ENCODE peak calls at places on chromosomes 11 and 22, in ten cellular contexts. E is astrocyte of the cerebellum, R is tibial artery, K is SK-N-SH, M is nephron progenitor cell, B is colonic mucosa, Z is NB4, P is bronchial epithelial cell, C is H1, J is psoas muscle. V is an unnamed sample.

GRCh38 chr11:102469196-102469821 is 16.7 kb upstream of the TMEM123 start:
- DNase-seq in B (no peak), K (no peak), J (no peak), Z (no peak), M (no peak), P (peak), E (peak), R (no peak), C (no peak), V (no peak)

GRCh38 chr11:10645212-10645795 is 48.3 kb downstream of the IRAG1 start:
- DNase-seq in K (no peak), Z (no peak), P (no peak), B (no peak), E (no peak), C (no peak), M (no peak), R (no peak), J (no peak), V (no peak)

GRCh38 chr11:64713031-64713780 is 9.8 kb downstream of the NRXN2 start:
- DNase-seq in R (no peak), J (no peak), Z (no peak), M (peak), B (no peak), K (no peak), C (no peak), P (peak), E (no peak), V (peak)

GRCh38 chr11:33802414-33802950 is 28.2 kb upstream of the FBXO3 start:
- DNase-seq in B (peak), M (peak), K (peak), J (peak), R (peak), C (peak), E (peak), P (peak), Z (peak), V (peak)

GRCh38 chr11:111659201-111659600 is 57.0 kb downstream of the SIK2 start:
- DNase-seq in Z (no peak), C (no peak), B (no peak), M (no peak), J (no peak), E (no peak), K (no peak), P (no peak), R (no peak), V (no peak)

GRCh38 chr11:57480409-57481137 is 20.2 kb downstream of the RTN4RL2 start:
- DNase-seq in R (peak), B (peak), K (peak), Z (peak), E (no peak), M (peak), C (peak), J (peak), P (peak), V (peak)

GRCh38 chr11:35073691-35074382 is 65.1 kb upstream of the CD44 start:
- DNase-seq in M (no peak), K (no peak), J (no peak), P (peak), R (no peak), B (no peak), C (no peak), E (no peak), Z (peak), V (no peak)

GRCh38 chr22:19085233-19086043 is 36.8 kb downstream of the DGCR2 start:
- DNase-seq in B (no peak), Z (peak), M (no peak), R (peak), K (peak), C (no peak), P (peak), J (no peak), E (peak), V (no peak)

GRCh38 chr22:39748877-39749276 is 144.7 kb downstream of the ENTHD1 start:
- DNase-seq in P (peak), R (no peak), E (peak), K (no peak), M (no peak), Z (no peak), C (no peak), B (no peak), J (no peak), V (no peak)

GRCh38 chr22:50694766-50695420 is 22.3 kb downstream of the SHANK3 start:
- DNase-seq in E (no peak), P (no peak), K (no peak), M (no peak), J (peak), C (no peak), R (no peak), Z (no peak), B (no peak), V (no peak)

GRCh38 chr11:56842829-56843794 is 94.6 kb upstream of the OR9G4 start:
- DNase-seq in R (no peak), K (no peak), M (no peak), J (no peak), E (no peak), C (no peak), Z (no peak), P (peak), B (no peak), V (no peak)

GRCh38 chr11:88478136-88478785 is 140.7 kb upstream of the CTSC start:
- DNase-seq in Z (no peak), C (no peak), B (no peak), E (no peak), K (no peak), M (no peak), R (no peak), J (no peak), P (no peak), V (no peak)

GRCh38 chr22:32018056-32018455 is 25.0 kb upstream of the SLC5A1 start:
- DNase-seq in B (no peak), M (no peak), R (no peak), J (no peak), E (peak), C (no peak), P (peak), Z (peak), K (no peak), V (no peak)

GRCh38 chr11:2884424-2884815 is 1.2 kb downstream of the CDKN1C start:
- DNase-seq in B (no peak), R (peak), E (no peak), C (no peak), K (peak), Z (no peak), M (peak), P (no peak), J (peak), V (no peak)

GRCh38 chr22:50247748-50248147 is 2.9 kb upstream of the TUBGCP6 start:
- DNase-seq in M (peak), J (peak), K (peak), Z (no peak), E (no peak), P (peak), B (peak), R (no peak), C (peak), V (no peak)

GRCh38 chr11:66339686-66340483 is 3.7 kb upstream of the RIN1 start:
- DNase-seq in R (no peak), E (no peak), K (no peak), B (no peak), J (peak), C (no peak), Z (no peak), M (no peak), P (no peak), V (no peak)

GRCh38 chr22:40076702-40077645 is 82.2 kb downstream of the FAM83F start:
- DNase-seq in K (no peak), E (no peak), B (no peak), Z (peak), C (no peak), R (no peak), M (no peak), P (peak), J (no peak), V (no peak)

GRCh38 chr22:47086596-47087248 is 324.3 kb downstream of the TBC1D22A start:
- DNase-seq in J (no peak), E (no peak), C (no peak), P (no peak), M (no peak), R (peak), Z (no peak), K (no peak), B (no peak), V (no peak)

GRCh38 chr11:26188559-26188958 is 143.4 kb upstream of the ANO3 start:
- DNase-seq in Z (no peak), K (no peak), B (no peak), J (no peak), P (peak), R (no peak), M (no peak), E (no peak), C (no peak), V (no peak)

GRCh38 chr11:7480132-7480531 is 5.2 kb upstream of the OLFML1 start:
- DNase-seq in C (no peak), J (no peak), Z (no peak), K (no peak), R (no peak), M (no peak), P (no peak), B (no peak), E (no peak), V (no peak)

GRCh38 chr11:10272132-10272531 is 21.9 kb downstream of the SBF2 start:
- DNase-seq in J (no peak), E (no peak), R (no peak), B (no peak), C (no peak), P (peak), M (no peak), Z (no peak), K (no peak), V (no peak)

GRCh38 chr11:25547293-25547692 is 784.6 kb upstream of the ANO3 start:
- DNase-seq in E (no peak), C (no peak), R (no peak), P (no peak), B (no peak), K (no peak), M (no peak), J (no peak), Z (no peak), V (no peak)

GRCh38 chr11:93513763-93514162 is 29.4 kb downstream of the SMCO4 start:
- DNase-seq in R (no peak), J (no peak), E (no peak), K (peak), M (no peak), P (no peak), B (no peak), C (no peak), Z (no peak), V (no peak)

GRCh38 chr11:61418136-61418535 is 11.6 kb downstream of the CPSF7 start:
- DNase-seq in E (no peak), P (peak), B (no peak), M (no peak), R (no peak), Z (no peak), C (no peak), J (no peak), K (no peak), V (no peak)

GRCh38 chr11:130246719-130247118 is 68.0 kb downstream of the ZBTB44 start:
- DNase-seq in P (peak), E (no peak), C (no peak), J (no peak), Z (no peak), R (no peak), K (no peak), B (no peak), M (no peak), V (no peak)

GRCh38 chr11:130798280-130798679 is 118.0 kb downstream of the SNX19 start:
- DNase-seq in R (no peak), Z (no peak), P (peak), K (no peak), B (no peak), M (no peak), J (no peak), E (peak), C (no peak), V (no peak)

GRCh38 chr22:31488988-31489617 is 539 bp downstream of the EIF4ENIF1 start:
- DNase-seq in K (peak), R (no peak), Z (peak), M (peak), P (no peak), J (peak), B (peak), E (no peak), C (peak), V (peak)

GRCh38 chr11:75204685-75205667 is 35.6 kb upstream of the TPBGL start:
- DNase-seq in Z (peak), K (peak), B (peak), C (peak), J (peak), P (peak), R (peak), M (peak), E (peak), V (peak)
- TF ChIP-seq CTCF in Z (peak), K (peak), B (peak), C (peak), J (peak), P (peak), R (peak), M (peak), E (peak), V (peak)

DNA sequence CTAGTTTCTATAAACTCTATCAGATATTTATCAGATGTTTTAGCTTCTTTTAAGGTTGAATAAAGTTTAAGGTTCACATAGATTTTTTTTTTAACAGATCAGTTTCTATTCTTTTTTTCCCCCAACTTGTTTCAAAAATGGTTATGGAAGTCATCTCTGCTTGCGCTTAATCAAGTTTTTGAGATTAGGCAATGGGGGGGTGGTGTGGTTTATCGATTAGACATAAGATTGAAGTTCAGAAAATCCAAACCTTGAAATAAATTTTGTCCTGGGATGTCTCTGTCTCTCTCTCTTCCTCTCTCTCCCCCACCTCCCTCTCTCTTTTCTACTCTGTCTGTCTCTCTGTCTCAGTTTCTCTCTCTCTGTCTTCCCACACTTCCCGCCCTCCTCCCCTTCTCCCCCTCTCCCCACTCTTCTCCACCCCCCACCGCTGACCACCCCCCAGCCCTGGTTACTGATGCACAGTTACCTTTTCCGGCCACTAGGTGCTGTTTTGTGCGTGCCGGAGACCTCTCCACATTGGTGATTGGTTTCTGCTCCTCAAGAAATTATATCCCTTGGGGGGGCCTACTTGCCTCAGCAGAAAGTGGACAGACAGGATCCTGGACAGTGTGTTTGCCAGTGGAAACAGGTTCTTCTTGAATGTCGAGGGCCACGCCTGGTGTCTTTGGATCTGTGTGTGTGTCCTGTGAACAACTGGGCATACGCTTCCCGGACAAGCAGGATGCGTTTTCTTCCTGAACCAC is 29.7 kb upstream of the ANO1 start:
- DNase-seq in J (no peak), R (no peak), P (peak), Z (peak), K (peak), M (peak), B (peak), E (no peak), C (peak), V (no peak)
- TF ChIP-seq CTCF in J (no peak), R (no peak), P (peak), Z (peak), K (peak), M (peak), B (no peak), E (peak), C (peak), V (peak)

GRCh38 chr11:8650401-8650990 is 32.0 kb downstream of the TRIM66 start:
- DNase-seq in K (no peak), Z (no peak), M (no peak), R (no peak), J (no peak), C (no peak), E (no peak), P (no peak), B (no peak), V (no peak)
- TF ChIP-seq CTCF in K (no peak), Z (no peak), M (no peak), R (no peak), J (no peak), C (no peak), E (no peak), P (no peak), B (no peak), V (no peak)

GRCh38 chr11:12636871-12637410 is 37.3 kb upstream of the TEAD1 start:
- DNase-seq in P (no peak), R (no peak), Z (no peak), M (no peak), E (no peak), C (no peak), J (no peak), B (no peak), K (no peak), V (no peak)
- TF ChIP-seq CTCF in P (no peak), R (no peak), Z (no peak), M (no peak), E (no peak), C (no peak), J (no peak), B (no peak), K (no peak), V (no peak)

DNA sequence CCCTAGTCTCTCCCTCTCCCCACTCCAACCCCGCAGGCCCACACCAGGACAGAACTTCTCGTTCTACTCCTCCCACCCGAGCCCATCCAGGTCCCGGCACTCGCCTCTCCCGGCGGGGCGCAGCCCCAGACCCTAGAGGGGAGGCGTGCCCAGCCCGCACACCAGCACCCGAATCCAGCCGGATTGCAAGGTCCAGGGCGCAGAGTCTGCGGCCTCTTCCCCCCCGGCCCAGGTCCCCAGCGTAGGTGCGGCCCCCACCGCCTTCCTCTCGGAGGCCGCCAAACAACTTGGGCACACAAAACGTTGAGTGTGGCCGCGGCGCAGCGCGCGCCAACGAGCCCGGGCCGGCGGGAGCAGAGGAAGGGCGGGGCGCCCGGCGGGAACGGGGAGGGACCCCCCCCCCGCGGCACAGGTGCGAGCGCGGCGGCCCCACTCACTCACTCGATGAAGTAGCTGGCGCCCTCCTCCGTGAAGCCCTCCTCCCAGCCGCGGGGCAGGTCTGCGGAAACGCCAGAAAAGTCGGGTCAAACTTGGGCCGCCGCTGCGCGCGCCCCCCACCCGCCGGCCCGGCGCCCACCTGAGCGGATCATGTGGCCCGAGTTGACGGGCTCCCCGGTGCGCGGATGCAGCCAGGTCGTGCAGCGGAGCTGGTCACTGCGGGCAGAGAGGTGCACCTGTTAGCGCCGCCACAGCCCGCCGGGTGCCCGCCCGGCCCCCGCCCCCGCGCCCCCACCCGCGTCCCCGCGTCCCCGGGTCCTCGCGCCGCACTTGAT is 480 bp downstream of the PLEKHA7 start:
- DNase-seq in E (no peak), C (peak), J (peak), R (no peak), M (peak), K (peak), Z (no peak), B (peak), P (no peak), V (peak)
- TF ChIP-seq CTCF in E (no peak), C (no peak), J (no peak), R (no peak), M (no peak), K (no peak), Z (no peak), B (no peak), P (no peak), V (no peak)

DNA sequence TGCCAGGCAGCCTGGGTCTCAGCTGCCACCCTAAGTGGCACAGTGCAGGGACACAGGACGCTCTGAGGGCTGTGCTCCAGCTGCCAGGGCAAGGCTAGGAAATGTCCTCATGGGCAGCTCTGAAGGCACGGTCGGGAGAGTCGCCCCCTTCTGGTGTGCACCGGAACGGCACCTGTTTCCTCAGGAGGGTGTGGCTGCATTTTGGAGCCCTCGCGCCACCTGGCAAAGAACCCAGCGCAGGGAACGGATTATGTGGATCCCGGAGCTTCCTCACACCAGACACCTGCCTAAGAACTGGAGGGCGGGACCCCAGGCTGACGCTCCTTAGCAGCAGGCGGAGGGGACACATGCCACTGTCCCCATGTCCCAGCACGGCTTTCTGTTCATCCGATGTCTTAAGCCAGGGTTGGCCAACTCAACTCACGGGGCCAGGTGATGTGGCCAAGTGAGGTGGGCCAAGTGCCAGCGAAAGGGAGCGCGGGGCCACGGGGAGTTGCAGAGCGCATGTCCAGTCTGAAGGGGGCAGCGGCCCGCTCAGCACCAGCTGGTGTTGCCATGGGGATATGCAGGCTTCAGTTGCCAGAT is 5.1 kb upstream of the SLC22A8 start:
- DNase-seq in E (no peak), P (no peak), K (peak), Z (peak), B (peak), M (peak), C (peak), R (no peak), J (no peak), V (no peak)
- TF ChIP-seq CTCF in E (peak), P (peak), K (peak), Z (peak), B (peak), M (peak), C (peak), R (no peak), J (no peak), V (peak)

DNA sequence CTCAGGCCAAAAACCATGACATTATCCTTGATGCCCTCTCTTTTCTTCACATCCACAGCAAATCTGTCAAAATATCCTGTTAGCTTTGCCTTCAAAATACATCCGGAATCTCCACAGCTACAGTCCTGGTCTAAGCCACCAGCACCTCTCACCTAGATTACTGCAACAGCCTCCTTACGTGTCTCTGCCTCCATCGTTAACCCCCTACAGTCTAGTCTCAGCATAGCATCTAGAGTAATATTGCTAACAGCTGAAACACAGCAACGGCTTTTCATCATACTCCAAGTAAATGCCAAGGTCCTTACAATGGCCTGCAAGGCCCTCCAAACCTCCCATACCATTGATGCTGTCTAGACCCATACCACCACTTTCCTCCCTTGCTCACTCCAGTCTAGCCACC is 4.4 kb downstream of the TSG101 start:
- DNase-seq in J (no peak), E (no peak), R (no peak), B (no peak), M (no peak), K (peak), Z (peak), P (peak), C (no peak), V (no peak)
- TF ChIP-seq CTCF in J (no peak), E (peak), R (no peak), B (no peak), M (no peak), K (no peak), Z (no peak), P (no peak), C (no peak), V (peak)

GRCh38 chr11:107999759-108000455 is 8.8 kb upstream of the CUL5 start:
- DNase-seq in M (peak), C (peak), B (no peak), K (peak), R (no peak), J (no peak), P (peak), E (peak), Z (peak), V (peak)
- TF ChIP-seq CTCF in M (peak), C (peak), B (peak), K (peak), R (no peak), J (peak), P (peak), E (peak), Z (peak), V (peak)

V was measured in progenitor cell of endocrine pancreas.